ENCODE peak calls at places on chromosome 18, in seven cellular contexts. L is Panc1; O is stimulated activated naive CD8-positive, alpha-beta T cell treated with anti-CD3 and anti-CD28 coated beads, Interleukin-15, Interleukin-2, amounts not matched to agents 100 U/mL and 50 U/mL, for 24 hours; H is activated naive CD4-positive, alpha-beta T cell treated with anti-CD3 and anti-CD28 coated beads for 36 hours; I is amniotic stem cell; W is NCI-H774; B is iris pigment epithelial cell. N is an unnamed sample.

GRCh38 chr18:22525313-22525712 is 107.6 kb upstream of the CTAGE1 start:
- DNase-seq in L (no peak), O (no peak), H (no peak), I (no peak), W (no peak), B (no peak), N (no peak)

GRCh38 chr18:21099442-21099841 is 12.2 kb downstream of the ROCK1 start:
- DNase-seq in L (no peak), O (no peak), H (no peak), I (no peak), W (no peak), B (no peak), N (no peak)

GRCh38 chr18:9333441-9334350 is 877 bp upstream of the TWSG1 start:
- DNase-seq in L (no peak), O (peak; percentile 40), H (no peak), I (peak; percentile 22), W (no peak), B (no peak), N (peak; percentile 9)

GRCh38 chr18:62327977-62328376 is 2.9 kb downstream of the TNFRSF11A start:
- DNase-seq in L (no peak), O (no peak), H (no peak), I (no peak), W (peak; percentile 6), B (no peak), N (no peak)

GRCh38 chr18:59725177-59725576 is 28.0 kb upstream of the CCBE1 start:
- DNase-seq in L (no peak), O (no peak), H (no peak), I (no peak), W (no peak), B (peak; percentile 56), N (no peak)

GRCh38 chr18:48295586-48296311 is 113.4 kb downstream of the ZBTB7C start:
- DNase-seq in L (no peak), O (no peak), H (no peak), I (no peak), W (no peak), B (peak; percentile 6), N (no peak)

GRCh38 chr18:51390695-51391094 is 193.2 kb upstream of the MEX3C start:
- DNase-seq in L (no peak), O (no peak), H (no peak), I (no peak), W (no peak), B (no peak), N (no peak)

GRCh38 chr18:10057401-10057800 is 143.6 kb downstream of the VAPA start:
- DNase-seq in L (no peak), O (no peak), H (no peak), I (no peak), W (no peak), B (peak; percentile 18), N (no peak)

GRCh38 chr18:59311631-59312030 is 6.8 kb downstream of the CPLX4 start:
- DNase-seq in L (no peak), O (no peak), H (no peak), I (no peak), W (no peak), B (peak; percentile 9), N (no peak)

GRCh38 chr18:32937007-32937540 is 164.3 kb upstream of the KLHL14 start:
- DNase-seq in L (no peak), O (no peak), H (no peak), I (no peak), W (peak; percentile 59), B (no peak), N (no peak)

GRCh38 chr18:34707670-34708069 is 2.4 kb upstream of the DTNA start:
- DNase-seq in L (peak; percentile 67), O (no peak), H (no peak), I (peak; percentile 86), W (peak; percentile 37), B (peak; percentile 91), N (no peak)

GRCh38 chr18:32548688-32549087 is 78.0 kb upstream of the GAREM1 start:
- DNase-seq in L (no peak), O (no peak), H (no peak), I (no peak), W (peak; percentile 84), B (no peak), N (no peak)

GRCh38 chr18:22932885-22933205 is 283 bp upstream of the RBBP8 start:
- DNase-seq in L (peak; percentile 32), O (no peak), H (no peak), I (no peak), W (no peak), B (no peak), N (no peak)

GRCh38 chr18:50866765-50867164 is 12.2 kb upstream of the ME2 start:
- DNase-seq in L (no peak), O (no peak), H (no peak), I (peak; percentile 2), W (no peak), B (no peak), N (no peak)

GRCh38 chr18:74450626-74451025 is 6.5 kb downstream of the DIPK1C start:
- DNase-seq in L (no peak), O (no peak), H (no peak), I (no peak), W (no peak), B (no peak), N (no peak)

GRCh38 chr18:35661483-35662146 is 80.1 kb downstream of the GALNT1 start:
- DNase-seq in L (no peak), O (no peak), H (no peak), I (no peak), W (no peak), B (no peak), N (no peak)

GRCh38 chr18:67525328-67526110 is 9.0 kb upstream of the DSEL start:
- DNase-seq in L (peak; percentile 55), O (no peak), H (no peak), I (peak; percentile 63), W (no peak), B (peak; percentile 98), N (no peak)

GRCh38 chr18:58541789-58542425 is 87.0 kb downstream of the ALPK2 start:
- DNase-seq in L (peak; percentile 84), O (peak; percentile 53), H (peak; percentile 87), I (peak; percentile 86), W (no peak), B (peak; percentile 99), N (peak; percentile 39)

GRCh38 chr18:58388736-58389135 is 240.2 kb downstream of the ALPK2 start:
- DNase-seq in L (no peak), O (no peak), H (no peak), I (no peak), W (no peak), B (no peak), N (no peak)

GRCh38 chr18:6683112-6683876 is 46.2 kb upstream of the ARHGAP28 start:
- DNase-seq in L (no peak), O (no peak), H (no peak), I (no peak), W (peak; percentile 57), B (no peak), N (no peak)

GRCh38 chr18:78528437-78529228 is 451.0 kb upstream of the SALL3 start:
- DNase-seq in L (no peak), O (no peak), H (no peak), I (no peak), W (peak; percentile 20), B (no peak), N (no peak)

GRCh38 chr18:70671889-70672551 is 383.2 kb downstream of the SOCS6 start:
- DNase-seq in L (no peak), O (no peak), H (peak; percentile 24), I (no peak), W (no peak), B (no peak), N (no peak)

GRCh38 chr18:21682276-21683051 is 22.1 kb downstream of the ABHD3 start:
- DNase-seq in L (no peak), O (peak; percentile 18), H (peak; percentile 34), I (no peak), W (no peak), B (peak; percentile 80), N (no peak)

GRCh38 chr18:22731398-22731797 is 201.7 kb upstream of the RBBP8 start:
- DNase-seq in L (no peak), O (no peak), H (no peak), I (no peak), W (no peak), B (no peak), N (no peak)

GRCh38 chr18:45521151-45521550 is 94.1 kb upstream of the SLC14A2 start:
- DNase-seq in L (no peak), O (no peak), H (no peak), I (peak; percentile 22), W (no peak), B (peak; percentile 74), N (no peak)

GRCh38 chr18:40387130-40387821 is 1567.8 kb upstream of the PIK3C3 start:
- DNase-seq in L (no peak), O (no peak), H (no peak), I (no peak), W (no peak), B (no peak), N (no peak)

GRCh38 chr18:3982541-3982940 is 472.6 kb downstream of the DLGAP1 start:
- DNase-seq in L (no peak), O (no peak), H (no peak), I (no peak), W (no peak), B (no peak), N (no peak)